ENCODE peak calls at places on chromosomes 13 and 19, in seven cellular contexts. One of them, this sample, is unnamed.
A peak's percentile ranks its signal among the peaks of the same experiment; 100 is the strongest.

GRCh38 chr19:29927944-29928669 is 13.9 kb upstream of the URI1 start:
- DNase-seq in hippocampal formation: peak; percentile 5
- DNase-seq in T-helper 17 cell: no peak
- DNase-seq in neuronal stem cell: no peak
- DNase-seq in effector CD4-positive, alpha-beta T cell: no peak
- DNase-seq in tibial artery: no peak
- DNase-seq in hypothalamus: no peak
- DNase-seq in this sample: no peak

GRCh38 chr19:11921852-11922495 is 2.9 kb upstream of the ZNF700 start:
- DNase-seq in hippocampal formation: no peak
- DNase-seq in T-helper 17 cell: no peak
- DNase-seq in neuronal stem cell: no peak
- DNase-seq in effector CD4-positive, alpha-beta T cell: no peak
- DNase-seq in tibial artery: no peak
- DNase-seq in hypothalamus: no peak
- DNase-seq in this sample: no peak

GRCh38 chr13:46179576-46180368 is 2.2 kb downstream of the LCP1 start:
- DNase-seq in hippocampal formation: no peak
- DNase-seq in T-helper 17 cell: peak; percentile 42
- DNase-seq in neuronal stem cell: no peak
- DNase-seq in effector CD4-positive, alpha-beta T cell: peak; percentile 66
- DNase-seq in tibial artery: peak; percentile 73
- DNase-seq in hypothalamus: no peak
- DNase-seq in this sample: peak; percentile 70

GRCh38 chr13:109336730-109337129 is 449.7 kb downstream of the IRS2 start:
- DNase-seq in hippocampal formation: no peak
- DNase-seq in T-helper 17 cell: no peak
- DNase-seq in neuronal stem cell: no peak
- DNase-seq in effector CD4-positive, alpha-beta T cell: no peak
- DNase-seq in tibial artery: no peak
- DNase-seq in hypothalamus: no peak
- DNase-seq in this sample: no peak

GRCh38 chr19:34214040-34214439 is 40.3 kb upstream of the GARRE1 start:
- DNase-seq in hippocampal formation: no peak
- DNase-seq in T-helper 17 cell: no peak
- DNase-seq in neuronal stem cell: no peak
- DNase-seq in effector CD4-positive, alpha-beta T cell: no peak
- DNase-seq in tibial artery: no peak
- DNase-seq in hypothalamus: no peak
- DNase-seq in this sample: no peak

GRCh38 chr19:18379803-18380747 is 5.9 kb upstream of the GDF15 start:
- DNase-seq in hippocampal formation: no peak
- DNase-seq in T-helper 17 cell: no peak
- DNase-seq in neuronal stem cell: no peak
- DNase-seq in effector CD4-positive, alpha-beta T cell: no peak
- DNase-seq in tibial artery: peak; percentile 94
- DNase-seq in hypothalamus: no peak
- DNase-seq in this sample: peak; percentile 44

GRCh38 chr13:38922170-38922569 is 68.5 kb downstream of the STOML3 start:
- DNase-seq in hippocampal formation: no peak
- DNase-seq in T-helper 17 cell: no peak
- DNase-seq in neuronal stem cell: no peak
- DNase-seq in effector CD4-positive, alpha-beta T cell: no peak
- DNase-seq in tibial artery: no peak
- DNase-seq in hypothalamus: no peak
- DNase-seq in this sample: no peak

GRCh38 chr13:110575322-110576069 is 14.0 kb upstream of the RAB20 start:
- DNase-seq in hippocampal formation: no peak
- DNase-seq in T-helper 17 cell: no peak
- DNase-seq in neuronal stem cell: no peak
- DNase-seq in effector CD4-positive, alpha-beta T cell: no peak
- DNase-seq in tibial artery: no peak
- DNase-seq in hypothalamus: no peak
- DNase-seq in this sample: peak; percentile 86

This sample was measured in HL-60.